ENCODE peak calls at places on chromosome 4, in five cellular contexts. U is upper lobe of right lung, W is nephron progenitor cell, V is MM.1S, G is thyroid gland. H is an unnamed sample.

GRCh38 chr4:112604590-112604989 is 32.1 kb downstream of the ZGRF1 start:
- DNase-seq in G (peak; percentile 47), V (peak; percentile 64), U (no peak), W (peak; percentile 50), H (peak; percentile 54)

GRCh38 chr4:2745516-2745915 is 10.6 kb downstream of the TNIP2 start:
- DNase-seq in V (no peak), U (no peak), G (no peak), W (no peak), H (no peak)

GRCh38 chr4:119100640-119101039 is 35.0 kb upstream of the MYOZ2 start:
- DNase-seq in G (no peak), V (no peak), W (no peak), U (no peak), H (no peak)

GRCh38 chr4:87032884-87033533 is 98.2 kb downstream of the AFF1 start:
- DNase-seq in U (no peak), G (no peak), V (no peak), W (no peak), H (no peak)

GRCh38 chr4:99863-100262 is 24.4 kb upstream of the ZNF718 start:
- DNase-seq in W (no peak), V (no peak), U (no peak), G (no peak), H (no peak)

GRCh38 chr4:69860007-69860406 is at the start of gene SULT1E1:
- DNase-seq in V (no peak), U (no peak), W (no peak), G (no peak), H (no peak)

GRCh38 chr4:7003176-7003878 is 39.8 kb upstream of the TADA2B start:
- DNase-seq in U (no peak), V (no peak), W (no peak), G (no peak), H (no peak)

GRCh38 chr4:32394255-32394654 is 1674.1 kb downstream of the PCDH7 start:
- DNase-seq in G (no peak), U (no peak), W (no peak), V (no peak), H (no peak)

GRCh38 chr4:2043396-2044118 is 15.6 kb upstream of the NAT8L start:
- DNase-seq in G (no peak), V (no peak), W (no peak), U (peak; percentile 60), H (peak; percentile 38)

GRCh38 chr4:3021127-3021526 is 53.2 kb downstream of the HTT-AS start:
- DNase-seq in U (no peak), G (no peak), V (no peak), W (no peak), H (no peak)

GRCh38 chr4:121939690-121940089 is 12.2 kb downstream of the TRPC3 start:
- DNase-seq in V (no peak), G (no peak), U (no peak), W (no peak), H (no peak)

GRCh38 chr4:121946644-121947043 is 5.2 kb downstream of the TRPC3 start:
- DNase-seq in V (no peak), G (no peak), W (no peak), U (no peak), H (no peak)

GRCh38 chr4:121938282-121939092 is 13.4 kb downstream of the TRPC3 start:
- DNase-seq in V (no peak), G (no peak), W (no peak), U (no peak), H (no peak)

GRCh38 chr4:121943941-121944340 is 7.9 kb downstream of the TRPC3 start:
- DNase-seq in V (no peak), W (peak; percentile 49), G (no peak), U (no peak), H (no peak)
- TF ChIP-seq CTCF in V (peak; percentile 39), W (peak; percentile 43), G (no peak), U (no peak), H (peak; percentile 49)

GRCh38 chr4:160142579-160142978 is 1039.7 kb downstream of the RAPGEF2 start:
- DNase-seq in G (no peak), U (no peak), W (no peak), V (no peak), H (peak; percentile 44)
- TF ChIP-seq CTCF in G (no peak), U (no peak), W (no peak), V (no peak), H (no peak)

GRCh38 chr4:145904413-145905177 is 34.0 kb downstream of the ZNF827 start:
- DNase-seq in G (no peak), W (no peak), V (no peak), U (no peak), H (no peak)

GRCh38 chr4:145898926-145899531 is 39.6 kb downstream of the ZNF827 start:
- DNase-seq in W (no peak), U (no peak), G (no peak), V (no peak), H (no peak)

GRCh38 chr4:145902522-145902921 is 36.1 kb downstream of the ZNF827 start:
- DNase-seq in V (no peak), U (no peak), W (no peak), G (no peak), H (no peak)

GRCh38 chr4:145895056-145895455 is 43.6 kb downstream of the ZNF827 start:
- DNase-seq in V (no peak), G (no peak), W (no peak), U (no peak), H (no peak)

DNA sequence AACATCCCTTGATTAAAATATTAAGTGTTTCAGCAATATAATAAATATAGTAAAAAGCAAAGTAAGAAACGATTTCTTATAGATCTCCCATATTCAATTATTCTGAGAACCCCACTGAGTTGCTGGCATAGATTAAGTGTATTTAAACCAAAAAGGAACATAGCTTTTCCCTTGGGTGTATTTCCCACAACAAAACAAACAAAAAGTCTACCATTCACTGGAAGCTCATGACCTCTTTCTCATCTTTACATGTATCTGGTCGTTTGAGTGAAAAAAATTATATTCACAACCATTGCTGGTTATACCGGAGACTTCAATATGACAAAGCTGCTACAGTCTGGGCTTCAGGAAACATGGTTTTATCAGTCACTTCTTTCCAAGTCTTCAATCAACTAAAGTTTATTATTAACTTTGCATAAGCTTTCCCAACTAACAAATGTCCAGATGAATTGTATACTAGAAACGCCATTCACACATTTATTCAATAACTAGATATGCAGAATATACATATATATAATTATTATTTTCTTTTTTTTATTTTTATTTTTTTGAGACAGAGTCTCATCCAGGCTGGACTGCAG is 38.6 kb downstream of the ZNF827 start:
- DNase-seq in V (no peak), G (no peak), W (no peak), U (no peak), H (no peak)
- TF ChIP-seq CTCF in V (no peak), G (no peak), W (no peak), U (no peak), H (no peak)

GRCh38 chr4:108024078-108024990 is 34.6 kb downstream of the HADH start:
- DNase-seq in U (no peak), W (no peak), V (no peak), G (no peak), H (no peak)

GRCh38 chr4:108018038-108018883 is 28.6 kb downstream of the HADH start:
- DNase-seq in U (peak; percentile 73), G (peak; percentile 84), W (peak; percentile 89), V (peak; percentile 81), H (peak; percentile 73)

GRCh38 chr4:108013332-108013731 is 23.6 kb downstream of the HADH start:
- DNase-seq in U (no peak), G (no peak), V (no peak), W (no peak), H (no peak)

GRCh38 chr4:108013955-108014354 is 24.3 kb downstream of the HADH start:
- DNase-seq in G (no peak), U (no peak), W (no peak), V (no peak), H (no peak)

DNA sequence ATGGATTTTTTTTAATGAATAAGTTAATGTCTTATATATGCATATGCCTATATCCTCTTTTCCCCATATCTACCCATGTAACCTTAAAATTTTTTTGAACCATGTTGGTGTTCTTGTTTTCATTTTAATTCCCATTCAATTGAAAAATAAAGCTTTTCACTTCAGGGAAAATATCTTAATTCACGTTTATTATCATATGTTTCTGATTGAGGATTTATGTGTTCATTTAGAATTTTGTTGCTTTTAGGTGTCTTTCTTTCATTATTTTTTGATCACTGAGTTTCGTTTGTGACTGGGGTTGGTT is 29.1 kb downstream of the HADH start:
- DNase-seq in U (no peak), W (no peak), V (no peak), G (no peak), H (no peak)
- TF ChIP-seq CTCF in U (no peak), W (no peak), V (no peak), G (no peak), H (no peak)

DNA sequence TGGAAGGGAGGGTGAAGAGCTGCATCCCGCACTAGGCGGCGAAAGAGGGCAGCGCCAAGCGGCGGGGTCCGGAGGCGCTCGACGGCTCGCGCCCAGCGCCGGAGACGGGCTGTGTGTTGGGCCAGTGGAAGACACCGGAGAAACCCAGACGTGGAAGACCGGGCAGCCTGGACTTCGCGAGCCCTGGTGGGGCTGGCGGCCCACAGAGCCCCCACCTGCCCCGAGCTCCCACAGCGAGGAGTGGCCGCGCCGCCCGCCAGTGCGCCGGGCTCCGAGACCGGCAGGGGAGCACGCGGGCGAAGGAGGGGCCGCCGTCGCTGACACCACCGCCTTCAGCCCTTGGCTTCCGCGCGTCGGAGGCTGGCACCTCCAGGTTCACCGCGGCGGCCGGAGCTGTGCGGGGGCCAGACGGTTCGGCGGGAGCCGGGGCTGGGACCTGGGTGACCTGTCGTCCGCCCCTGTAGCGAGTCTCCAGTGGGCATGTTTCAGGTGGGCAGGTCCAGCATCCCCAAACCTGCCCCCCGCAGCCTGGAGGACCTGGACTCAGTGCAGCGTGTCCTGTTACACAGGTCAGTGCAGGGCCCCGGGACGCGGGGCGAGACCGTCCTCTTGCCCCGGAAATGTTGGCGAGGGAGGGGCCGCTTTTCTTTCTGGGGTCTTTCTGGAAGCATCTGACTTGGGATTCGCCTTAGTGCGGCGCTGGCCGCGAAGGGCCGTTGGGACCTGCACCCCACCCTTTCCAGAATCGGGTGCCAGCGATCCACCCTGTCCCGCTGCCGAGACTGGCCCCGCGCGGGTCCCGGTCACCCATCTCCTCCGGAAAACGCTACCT is 9.6 kb upstream of the INTU start:
- DNase-seq in W (peak; percentile 65), V (no peak), U (peak; percentile 76), G (peak; percentile 30), H (peak; percentile 31)
- TF ChIP-seq CTCF in W (peak; percentile 24), V (no peak), U (peak; percentile 32), G (peak; percentile 33), H (no peak)